ENCODE peak calls at places on chromosomes 6 and 20, in six cellular contexts. Z, K, B, L, R and E are unnamed samples.

GRCh38 chr6:163585932-163586437 is 171.5 kb downstream of the QKI start:
- DNase-seq in Z (peak; percentile 77), K (peak; percentile 92), B (peak; percentile 66), L (peak; percentile 93), R (peak; percentile 65), E (no peak)

GRCh38 chr6:20414711-20415110 is 13.0 kb downstream of the E2F3 start:
- DNase-seq in Z (no peak), K (no peak), B (no peak), L (no peak), R (no peak), E (no peak)

GRCh38 chr6:147855823-147856222 is 347.3 kb downstream of the SAMD5 start:
- DNase-seq in Z (no peak), K (peak; percentile 17), B (no peak), L (peak; percentile 36), R (no peak), E (no peak)

GRCh38 chr20:5135363-5136012 is 8.7 kb downstream of the CDS2 start:
- DNase-seq in Z (peak; percentile 31), K (no peak), B (no peak), L (no peak), R (no peak), E (no peak)

GRCh38 chr6:209432-210103 is 82.7 kb upstream of the DUSP22 start:
- DNase-seq in Z (no peak), K (no peak), B (no peak), L (no peak), R (no peak), E (no peak)

GRCh38 chr20:57672164-57672563 is 37.7 kb downstream of the PMEPA1 start:
- DNase-seq in Z (peak; percentile 77), K (peak; percentile 57), B (peak; percentile 77), L (peak; percentile 10), R (peak; percentile 74), E (peak; percentile 71)

GRCh38 chr20:31721408-31722332 is 998 bp downstream of the BCL2L1 start:
- DNase-seq in Z (no peak), K (no peak), B (peak; percentile 53), L (no peak), R (peak; percentile 41), E (no peak)

GRCh38 chr20:34574861-34575260 is 16.3 kb downstream of the MAP1LC3A start:
- DNase-seq in Z (no peak), K (no peak), B (no peak), L (no peak), R (no peak), E (no peak)

GRCh38 chr6:53530780-53531386 is 14.0 kb downstream of the GCLC start:
- DNase-seq in Z (no peak), K (no peak), B (no peak), L (no peak), R (no peak), E (no peak)

GRCh38 chr6:30518505-30518850 is 29.2 kb downstream of the HLA-E start:
- DNase-seq in Z (no peak), K (no peak), B (no peak), L (no peak), R (no peak), E (no peak)

GRCh38 chr6:150689900-150690590 is 90.4 kb downstream of the PLEKHG1 start:
- DNase-seq in Z (no peak), K (no peak), B (no peak), L (no peak), R (no peak), E (no peak)

GRCh38 chr20:62739581-62740285 is 31.1 kb downstream of the NTSR1 start:
- DNase-seq in Z (no peak), K (no peak), B (peak; percentile 65), L (no peak), R (peak; percentile 20), E (peak; percentile 40)

GRCh38 chr6:113847435-113847834 is 9.7 kb upstream of the MARCKS start:
- DNase-seq in Z (no peak), K (no peak), B (no peak), L (peak; percentile 84), R (no peak), E (no peak)

GRCh38 chr6:75525682-75526081 is 32.1 kb upstream of the FILIP1 start:
- DNase-seq in Z (no peak), K (no peak), B (no peak), L (no peak), R (no peak), E (no peak)

GRCh38 chr6:90216081-90216977 is 80.3 kb downstream of the BACH2 start:
- DNase-seq in Z (peak; percentile 31), K (peak; percentile 49), B (peak; percentile 57), L (peak; percentile 35), R (no peak), E (peak; percentile 43)

GRCh38 chr6:11605507-11605905 is 68.0 kb downstream of the TMEM170B start:
- DNase-seq in Z (no peak), K (no peak), B (no peak), L (no peak), R (no peak), E (no peak)

GRCh38 chr20:57053798-57054552 is 212.5 kb downstream of the BMP7 start:
- DNase-seq in Z (no peak), K (no peak), B (no peak), L (no peak), R (no peak), E (no peak)

GRCh38 chr6:17115251-17116089 is 13.6 kb downstream of the STMND1 start:
- DNase-seq in Z (no peak), K (peak; percentile 87), B (no peak), L (peak; percentile 93), R (no peak), E (no peak)

GRCh38 chr6:111580826-111581505 is 24.7 kb downstream of the TRAF3IP2 start:
- DNase-seq in Z (no peak), K (peak; percentile 62), B (no peak), L (peak; percentile 39), R (no peak), E (no peak)

GRCh38 chr6:81865712-81866111 is 113.2 kb upstream of the TENT5A start:
- DNase-seq in Z (no peak), K (peak; percentile 85), B (no peak), L (peak; percentile 92), R (no peak), E (no peak)

GRCh38 chr6:167676000-167676665 is 150.6 kb upstream of the AFDN start:
- DNase-seq in Z (no peak), K (peak; percentile 2), B (no peak), L (no peak), R (peak; percentile 53), E (no peak)

GRCh38 chr6:142570221-142570671 is 268.4 kb downstream of the ADGRG6 start:
- DNase-seq in Z (no peak), K (peak; percentile 22), B (no peak), L (peak; percentile 52), R (no peak), E (no peak)

GRCh38 chr20:19211661-19212523 is 550 bp upstream of the SLC24A3 start:
- DNase-seq in Z (no peak), K (no peak), B (peak; percentile 71), L (no peak), R (no peak), E (peak; percentile 87)

GRCh38 chr20:61579908-61580307 is 327.8 kb downstream of the CDH4 start:
- DNase-seq in Z (no peak), K (no peak), B (no peak), L (no peak), R (no peak), E (no peak)

GRCh38 chr6:98323605-98324004 is 510.8 kb upstream of the POU3F2 start:
- DNase-seq in Z (no peak), K (no peak), B (no peak), L (no peak), R (no peak), E (no peak)

GRCh38 chr6:105041880-105042279 is 85.0 kb downstream of the LIN28B start:
- DNase-seq in Z (no peak), K (no peak), B (no peak), L (no peak), R (no peak), E (no peak)

GRCh38 chr6:88174906-88175305 is 8.8 kb upstream of the CNR1 start:
- DNase-seq in Z (no peak), K (no peak), B (no peak), L (no peak), R (no peak), E (no peak)

GRCh38 chr20:53829086-53829703 is 235.6 kb upstream of the ZNF217 start:
- DNase-seq in Z (peak; percentile 42), K (peak; percentile 95), B (no peak), L (peak; percentile 97), R (no peak), E (no peak)

GRCh38 chr6:80610821-80611220 is 504.4 kb downstream of the BCKDHB start:
- DNase-seq in Z (no peak), K (peak; percentile 19), B (no peak), L (peak; percentile 57), R (no peak), E (no peak)

GRCh38 chr6:100472674-100473073 is 8.0 kb upstream of the SIM1 start:
- DNase-seq in Z (no peak), K (no peak), B (no peak), L (peak; percentile 64), R (no peak), E (no peak)

DNA sequence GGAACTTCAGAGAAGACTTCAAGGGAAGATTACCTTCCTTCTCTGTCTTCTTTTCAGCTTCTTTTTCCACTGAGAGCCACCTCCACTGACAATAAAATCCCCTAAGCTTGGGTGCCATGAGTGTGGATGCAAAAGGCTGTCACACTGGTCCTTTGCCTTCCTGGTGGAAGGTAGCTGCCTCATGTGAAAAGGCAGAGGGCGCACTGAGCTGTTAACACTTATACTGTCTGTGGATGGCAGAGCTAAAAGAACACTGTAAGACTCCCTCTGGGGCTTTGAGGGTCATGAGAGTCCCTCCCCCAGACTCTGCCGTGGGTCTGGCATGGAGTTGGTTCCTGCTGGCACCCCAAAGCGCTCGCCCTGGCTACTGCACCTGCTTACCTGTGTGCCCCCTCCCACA is 536.7 kb upstream of the IMPG1 start:
- DNase-seq in Z (no peak), K (no peak), B (no peak), L (no peak), R (no peak), E (no peak)
- TF ChIP-seq CTCF in Z (no peak), K (no peak), B (no peak), L (no peak), R (no peak), E (no peak)

GRCh38 chr6:153131037-153131981 is at the start of gene RGS17:
- DNase-seq in Z (no peak), K (peak; percentile 82), B (peak; percentile 59), L (peak; percentile 73), R (peak; percentile 46), E (peak; percentile 82)
- H3K4me3 ChIP-seq in Z (peak within 1 kb of the TSS; percentile 59), K (peak within 1 kb of the TSS; percentile 89), B (peak within 1 kb of the TSS; percentile 57), L (peak within 1 kb of the TSS; percentile 62), R (peak within 1 kb of the TSS; percentile 75), E (peak within 1 kb of the TSS; percentile 51)

DNA sequence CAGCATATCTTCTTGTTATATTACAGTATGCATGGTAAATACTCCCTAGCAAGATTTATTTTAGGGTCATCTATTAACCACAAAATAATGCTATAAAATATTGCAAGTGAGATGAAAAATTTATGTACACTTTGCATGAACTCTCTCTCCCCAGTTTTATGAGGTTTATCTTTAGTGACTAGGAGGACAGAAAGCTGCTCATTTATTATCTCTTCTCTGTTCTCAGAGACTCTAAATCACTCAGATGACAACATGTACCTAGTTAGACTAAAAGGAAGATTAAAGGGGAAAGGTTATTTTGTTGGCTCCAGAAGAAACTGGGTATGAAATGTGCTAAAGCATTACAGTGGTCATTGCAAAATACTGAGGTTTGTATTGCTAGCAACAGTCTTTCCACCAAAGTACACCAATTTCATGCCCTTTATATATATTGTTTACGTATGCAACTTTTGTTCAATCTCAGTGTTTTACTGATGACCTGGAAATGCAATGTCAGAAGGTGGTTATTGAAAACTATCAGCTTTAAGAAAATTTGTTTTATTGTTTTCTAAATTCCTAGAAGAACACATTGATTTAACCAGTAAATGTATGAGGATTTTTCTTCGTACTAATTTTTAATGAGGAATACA is 11.8 kb downstream of the RFX6 start:
- DNase-seq in Z (no peak), K (no peak), B (no peak), L (no peak), R (no peak), E (no peak)
- H3K4me1 ChIP-seq in Z (no peaks in the 10 kb centered on the region), K (no peaks in the 10 kb centered on the region), B (no peaks in the 10 kb centered on the region), L (no peaks in the 10 kb centered on the region), R (no peaks in the 10 kb centered on the region), E (no peaks in the 10 kb centered on the region)

GRCh38 chr20:50792708-50793574 is 1.9 kb upstream of the BCAS4 start:
- DNase-seq in Z (no peak), K (peak; percentile 48), B (no peak), L (no peak), R (no peak), E (no peak)
- TF ChIP-seq CTCF in Z (no peak), K (no peak), B (no peak), L (no peak), R (no peak), E (no peak)